ENCODE peak calls at places on chromosomes 5 and 9, in four cellular contexts. M is NCI-H1092; B is Peyer's patch; J is stimulated activated CD8-positive, alpha-beta memory T cell treated with anti-CD3 and anti-CD28 coated beads, Interleukin-15, amount 100 ng/mL, for 1 hour. Z is an unnamed sample.

GRCh38 chr9:112020680-112021596 is 124.3 kb downstream of the UGCG start:
- DNase-seq in B (no peak), J (no peak), M (no peak), Z (no peak)

GRCh38 chr5:5318426-5319205 is 103.9 kb upstream of the ICE1 start:
- DNase-seq in M (no peak), B (no peak), J (no peak), Z (no peak)

GRCh38 chr9:5918460-5918859 is 27.8 kb downstream of the MLANA start:
- DNase-seq in B (no peak), J (no peak), M (no peak), Z (no peak)

GRCh38 chr9:74035786-74036185 is 461.3 kb upstream of the RORB start:
- DNase-seq in J (no peak), M (no peak), B (no peak), Z (no peak)

GRCh38 chr5:180112101-180112861 is 40.7 kb upstream of the RNF130 start:
- DNase-seq in B (no peak), J (no peak), M (no peak), Z (no peak)

GRCh38 chr5:125465703-125466102 is 719.3 kb upstream of the ZNF608 start:
- DNase-seq in J (no peak), B (no peak), M (no peak), Z (no peak)

GRCh38 chr9:80078826-80079225 is 507.1 kb downstream of the TLE4 start:
- DNase-seq in J (no peak), B (no peak), M (no peak), Z (no peak)

GRCh38 chr5:41510176-41510831 is at the start of gene PLCXD3:
- DNase-seq in B (peak), M (no peak), J (no peak), Z (no peak)

GRCh38 chr5:53726121-53726520 is 165.7 kb downstream of the NDUFS4 start:
- DNase-seq in J (no peak), M (no peak), B (no peak), Z (no peak)

GRCh38 chr5:150469718-150470470 is 20.4 kb upstream of the RPS14 start:
- DNase-seq in J (no peak), B (no peak), M (no peak), Z (no peak)

GRCh38 chr9:134058716-134059115 is 9.1 kb downstream of the BRD3 start:
- DNase-seq in M (no peak), B (peak), J (no peak), Z (no peak)

GRCh38 chr5:139190125-139190524 is 8.0 kb downstream of the SIL1 start:
- DNase-seq in J (no peak), B (no peak), M (no peak), Z (no peak)

Z was measured in central memory CD8-positive, alpha-beta T cell.